ENCODE peak calls at places on chromosome 14, in six cellular contexts. One of them, this sample, is unnamed.

GRCh38 chr14:100725587-100726387 is 905 bp upstream of the DLK1 start:
- DNase-seq in activated effector memory CD4-positive, alpha-beta T cell treated with Interleukin-2 at 50 U/mL for 16 hours: no peak
- DNase-seq in left cardiac atrium: no peak
- DNase-seq in iris pigment epithelial cell: no peak
- DNase-seq in activated T-cell treated with anti-CD3 and anti-CD28 coated beads for 1 hour: no peak
- DNase-seq in AG04450: no peak
- DNase-seq in this sample: no peak

GRCh38 chr14:22570132-22570949 is 18.7 kb downstream of the DAD1 start:
- DNase-seq in activated effector memory CD4-positive, alpha-beta T cell treated with Interleukin-2 at 50 U/mL for 16 hours: peak
- DNase-seq in left cardiac atrium: peak
- DNase-seq in iris pigment epithelial cell: peak
- DNase-seq in activated T-cell treated with anti-CD3 and anti-CD28 coated beads for 1 hour: peak
- DNase-seq in AG04450: no peak
- DNase-seq in this sample: peak

GRCh38 chr14:76985540-76986260 is 42.8 kb downstream of the IRF2BPL start:
- DNase-seq in activated effector memory CD4-positive, alpha-beta T cell treated with Interleukin-2 at 50 U/mL for 16 hours: no peak
- DNase-seq in left cardiac atrium: no peak
- DNase-seq in iris pigment epithelial cell: peak
- DNase-seq in activated T-cell treated with anti-CD3 and anti-CD28 coated beads for 1 hour: no peak
- DNase-seq in AG04450: no peak
- DNase-seq in this sample: no peak

GRCh38 chr14:35509846-35510245 is 24.1 kb upstream of the INSM2 start:
- DNase-seq in activated effector memory CD4-positive, alpha-beta T cell treated with Interleukin-2 at 50 U/mL for 16 hours: no peak
- DNase-seq in left cardiac atrium: no peak
- DNase-seq in iris pigment epithelial cell: no peak
- DNase-seq in activated T-cell treated with anti-CD3 and anti-CD28 coated beads for 1 hour: no peak
- DNase-seq in AG04450: no peak
- DNase-seq in this sample: no peak

GRCh38 chr14:61520546-61520945 is 174.8 kb upstream of the HIF1A start:
- DNase-seq in activated effector memory CD4-positive, alpha-beta T cell treated with Interleukin-2 at 50 U/mL for 16 hours: no peak
- DNase-seq in left cardiac atrium: no peak
- DNase-seq in iris pigment epithelial cell: no peak
- DNase-seq in activated T-cell treated with anti-CD3 and anti-CD28 coated beads for 1 hour: no peak
- DNase-seq in AG04450: no peak
- DNase-seq in this sample: no peak

GRCh38 chr14:94115068-94115591 is 4.6 kb downstream of the IFI27 start:
- DNase-seq in activated effector memory CD4-positive, alpha-beta T cell treated with Interleukin-2 at 50 U/mL for 16 hours: no peak
- DNase-seq in left cardiac atrium: peak
- DNase-seq in iris pigment epithelial cell: no peak
- DNase-seq in activated T-cell treated with anti-CD3 and anti-CD28 coated beads for 1 hour: no peak
- DNase-seq in AG04450: no peak
- DNase-seq in this sample: no peak

GRCh38 chr14:21053184-21054122 is 4.2 kb upstream of the RNASE8 start:
- DNase-seq in activated effector memory CD4-positive, alpha-beta T cell treated with Interleukin-2 at 50 U/mL for 16 hours: no peak
- DNase-seq in left cardiac atrium: no peak
- DNase-seq in iris pigment epithelial cell: no peak
- DNase-seq in activated T-cell treated with anti-CD3 and anti-CD28 coated beads for 1 hour: no peak
- DNase-seq in AG04450: no peak
- DNase-seq in this sample: no peak

GRCh38 chr14:103910262-103910935 is 17.9 kb upstream of the TDRD9 start:
- DNase-seq in activated effector memory CD4-positive, alpha-beta T cell treated with Interleukin-2 at 50 U/mL for 16 hours: peak
- DNase-seq in left cardiac atrium: peak
- DNase-seq in iris pigment epithelial cell: peak
- DNase-seq in activated T-cell treated with anti-CD3 and anti-CD28 coated beads for 1 hour: peak
- DNase-seq in AG04450: peak
- DNase-seq in this sample: peak

GRCh38 chr14:90733139-90733808 is 83.0 kb downstream of the TTC7B start:
- DNase-seq in activated effector memory CD4-positive, alpha-beta T cell treated with Interleukin-2 at 50 U/mL for 16 hours: no peak
- DNase-seq in left cardiac atrium: no peak
- DNase-seq in iris pigment epithelial cell: no peak
- DNase-seq in activated T-cell treated with anti-CD3 and anti-CD28 coated beads for 1 hour: no peak
- DNase-seq in AG04450: no peak
- DNase-seq in this sample: no peak